ENCODE peak calls at places on chromosome 21, in five cellular contexts. One of them, this sample, is unnamed.

GRCh38 chr21:43021191-43021590 is 46.8 kb downstream of the PKNOX1 start:
- DNase-seq in suprapubic skin: no peak
- DNase-seq in psoas muscle: no peak
- DNase-seq in Peyer's patch: no peak
- DNase-seq in pancreas: no peak
- DNase-seq in this sample: no peak

GRCh38 chr21:32325706-32326105 is 27.1 kb downstream of the MRAP start:
- DNase-seq in psoas muscle: no peak
- DNase-seq in suprapubic skin: peak
- DNase-seq in pancreas: no peak
- DNase-seq in Peyer's patch: no peak
- DNase-seq in this sample: no peak

GRCh38 chr21:31630062-31630711 is 29.3 kb upstream of the SOD1 start:
- DNase-seq in suprapubic skin: no peak
- DNase-seq in pancreas: peak
- DNase-seq in psoas muscle: no peak
- DNase-seq in Peyer's patch: no peak
- DNase-seq in this sample: no peak

GRCh38 chr21:43591468-43592050 is 67.7 kb downstream of the HSF2BP start:
- DNase-seq in psoas muscle: no peak
- DNase-seq in suprapubic skin: no peak
- DNase-seq in Peyer's patch: no peak
- DNase-seq in pancreas: no peak
- DNase-seq in this sample: no peak

GRCh38 chr21:8992731-8993174 is 1528.6 kb upstream of the TPTE start:
- DNase-seq in pancreas: no peak
- DNase-seq in suprapubic skin: peak
- DNase-seq in psoas muscle: peak
- DNase-seq in Peyer's patch: peak
- DNase-seq in this sample: no peak

GRCh38 chr21:45819478-45820170 is 161.9 kb upstream of the COL6A1 start:
- DNase-seq in Peyer's patch: no peak
- DNase-seq in suprapubic skin: no peak
- DNase-seq in pancreas: no peak
- DNase-seq in psoas muscle: peak
- DNase-seq in this sample: no peak

GRCh38 chr21:45962531-45963224 is 18.9 kb upstream of the COL6A1 start:
- DNase-seq in psoas muscle: no peak
- DNase-seq in suprapubic skin: no peak
- DNase-seq in pancreas: no peak
- DNase-seq in Peyer's patch: no peak
- DNase-seq in this sample: no peak

GRCh38 chr21:21968810-21969588 is 970.8 kb downstream of the NCAM2 start:
- DNase-seq in pancreas: no peak
- DNase-seq in Peyer's patch: no peak
- DNase-seq in suprapubic skin: no peak
- DNase-seq in psoas muscle: no peak
- DNase-seq in this sample: no peak

GRCh38 chr21:17128132-17128531 is 384.7 kb upstream of the CXADR start:
- DNase-seq in psoas muscle: no peak
- DNase-seq in pancreas: no peak
- DNase-seq in Peyer's patch: no peak
- DNase-seq in suprapubic skin: no peak
- DNase-seq in this sample: no peak

GRCh38 chr21:27425172-27425571 is 458.3 kb upstream of the ADAMTS5 start:
- DNase-seq in Peyer's patch: no peak
- DNase-seq in pancreas: no peak
- DNase-seq in suprapubic skin: no peak
- DNase-seq in psoas muscle: no peak
- DNase-seq in this sample: no peak

GRCh38 chr21:41726970-41727783 is 39.7 kb downstream of the RIPK4 start:
- DNase-seq in suprapubic skin: no peak
- DNase-seq in Peyer's patch: peak
- DNase-seq in pancreas: no peak
- DNase-seq in psoas muscle: peak
- DNase-seq in this sample: no peak

GRCh38 chr21:45988366-45989347 is 7.1 kb downstream of the COL6A1 start:
- DNase-seq in pancreas: no peak
- DNase-seq in suprapubic skin: peak
- DNase-seq in psoas muscle: peak
- DNase-seq in Peyer's patch: peak
- DNase-seq in this sample: no peak

GRCh38 chr21:44258056-44258725 is 3.5 kb downstream of the DNMT3L start:
- DNase-seq in suprapubic skin: no peak
- DNase-seq in psoas muscle: peak
- DNase-seq in Peyer's patch: peak
- DNase-seq in pancreas: no peak
- DNase-seq in this sample: no peak

GRCh38 chr21:44869860-44870747 is 3.4 kb downstream of the PTTG1IP start:
- DNase-seq in psoas muscle: peak
- DNase-seq in suprapubic skin: no peak
- DNase-seq in Peyer's patch: peak
- DNase-seq in pancreas: peak
- DNase-seq in this sample: no peak

GRCh38 chr21:27423906-27424595 is 457.2 kb upstream of the ADAMTS5 start:
- DNase-seq in suprapubic skin: no peak
- DNase-seq in Peyer's patch: no peak
- DNase-seq in psoas muscle: no peak
- DNase-seq in pancreas: no peak
- DNase-seq in this sample: no peak

GRCh38 chr21:15311510-15311909 is 246.7 kb upstream of the NRIP1 start:
- DNase-seq in pancreas: no peak
- DNase-seq in suprapubic skin: no peak
- DNase-seq in psoas muscle: no peak
- DNase-seq in Peyer's patch: no peak
- DNase-seq in this sample: no peak

GRCh38 chr21:44871576-44872265 is 1.8 kb downstream of the PTTG1IP start:
- DNase-seq in pancreas: no peak
- DNase-seq in suprapubic skin: no peak
- DNase-seq in Peyer's patch: peak
- DNase-seq in psoas muscle: peak
- DNase-seq in this sample: no peak

GRCh38 chr21:29334717-29335428 is 36.2 kb downstream of the BACH1 start:
- DNase-seq in Peyer's patch: no peak
- DNase-seq in pancreas: no peak
- DNase-seq in suprapubic skin: no peak
- DNase-seq in psoas muscle: no peak
- DNase-seq in this sample: no peak

GRCh38 chr21:29333355-29333746 is 34.6 kb downstream of the BACH1 start:
- DNase-seq in suprapubic skin: no peak
- DNase-seq in psoas muscle: no peak
- DNase-seq in Peyer's patch: no peak
- DNase-seq in pancreas: no peak
- DNase-seq in this sample: no peak

GRCh38 chr21:29332461-29333354 is 34.0 kb downstream of the BACH1 start:
- DNase-seq in psoas muscle: no peak
- DNase-seq in pancreas: no peak
- DNase-seq in suprapubic skin: no peak
- DNase-seq in Peyer's patch: no peak
- DNase-seq in this sample: no peak

GRCh38 chr21:29338256-29338655 is 39.5 kb downstream of the BACH1 start:
- DNase-seq in Peyer's patch: no peak
- DNase-seq in psoas muscle: no peak
- DNase-seq in suprapubic skin: no peak
- DNase-seq in pancreas: no peak
- DNase-seq in this sample: no peak

DNA sequence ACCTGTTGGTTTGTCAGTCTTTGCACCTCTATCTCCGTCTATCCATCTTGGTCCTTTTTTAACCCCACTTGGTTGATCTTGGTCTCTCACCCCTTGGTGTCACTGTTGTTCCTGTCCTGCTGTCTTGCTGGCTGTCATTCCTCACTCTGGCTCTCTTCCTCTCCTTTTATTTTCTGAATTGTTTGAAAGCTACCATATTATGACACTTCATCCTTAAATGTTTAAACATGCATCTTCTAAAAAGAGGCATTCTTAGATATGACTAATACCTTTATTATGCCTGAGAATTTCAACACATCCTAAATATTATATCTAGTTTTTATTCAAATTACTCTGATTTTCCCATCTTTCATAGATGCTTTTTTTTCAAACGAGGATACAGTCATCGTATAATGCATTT is 37.0 kb downstream of the BACH1 start:
- DNase-seq in pancreas: no peak
- DNase-seq in psoas muscle: no peak
- DNase-seq in suprapubic skin: no peak
- DNase-seq in Peyer's patch: no peak
- DNase-seq in this sample: no peak
- TF ChIP-seq CTCF in pancreas: no peak
- TF ChIP-seq CTCF in psoas muscle: peak
- TF ChIP-seq CTCF in suprapubic skin: no peak
- TF ChIP-seq CTCF in Peyer's patch: no peak
- TF ChIP-seq CTCF in this sample: no peak

DNA sequence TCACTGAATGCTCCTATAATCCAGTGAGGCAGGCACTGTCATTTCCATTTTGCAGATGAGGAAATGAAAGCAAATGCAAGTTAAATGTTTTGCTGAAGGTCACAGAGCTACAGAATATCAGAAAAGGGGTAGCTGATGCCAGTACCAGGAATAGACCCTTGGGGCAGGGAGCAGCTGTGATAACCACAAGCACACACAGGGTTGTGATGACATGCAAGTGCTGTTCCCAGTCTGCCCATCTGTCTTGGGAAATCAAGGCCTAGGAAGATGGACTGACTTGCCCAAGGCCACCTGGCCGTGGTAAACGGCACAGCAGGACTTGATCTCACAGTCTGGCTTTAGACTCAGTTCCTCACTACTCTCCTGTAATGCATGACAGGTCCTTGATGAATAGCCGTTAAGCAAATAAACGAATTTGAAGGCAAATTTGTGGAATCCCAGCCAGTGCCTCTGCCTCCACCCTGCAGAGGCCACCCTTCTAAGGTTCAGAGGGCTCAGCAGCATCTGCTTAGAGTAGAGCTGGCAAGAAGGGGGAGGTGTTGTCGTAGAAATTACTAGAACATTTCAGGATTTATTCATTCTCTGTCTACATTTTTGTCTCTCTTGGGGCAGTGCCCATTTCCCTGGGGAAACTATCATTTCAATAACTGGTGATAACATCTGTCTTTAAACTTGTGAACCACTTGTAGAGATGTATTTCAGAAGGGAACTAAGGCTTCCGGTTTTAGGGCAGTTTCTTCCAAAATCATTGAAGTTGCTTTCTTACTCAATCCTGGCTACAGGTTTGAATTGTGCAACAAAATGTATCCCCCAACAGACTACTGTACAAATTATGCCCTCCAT is 53.2 kb upstream of the MRPS6 start:
- DNase-seq in pancreas: no peak
- DNase-seq in Peyer's patch: no peak
- DNase-seq in suprapubic skin: no peak
- DNase-seq in psoas muscle: no peak
- DNase-seq in this sample: no peak
- TF ChIP-seq CTCF in pancreas: no peak
- TF ChIP-seq CTCF in Peyer's patch: no peak
- TF ChIP-seq CTCF in suprapubic skin: no peak
- TF ChIP-seq CTCF in psoas muscle: no peak
- TF ChIP-seq CTCF in this sample: no peak

DNA sequence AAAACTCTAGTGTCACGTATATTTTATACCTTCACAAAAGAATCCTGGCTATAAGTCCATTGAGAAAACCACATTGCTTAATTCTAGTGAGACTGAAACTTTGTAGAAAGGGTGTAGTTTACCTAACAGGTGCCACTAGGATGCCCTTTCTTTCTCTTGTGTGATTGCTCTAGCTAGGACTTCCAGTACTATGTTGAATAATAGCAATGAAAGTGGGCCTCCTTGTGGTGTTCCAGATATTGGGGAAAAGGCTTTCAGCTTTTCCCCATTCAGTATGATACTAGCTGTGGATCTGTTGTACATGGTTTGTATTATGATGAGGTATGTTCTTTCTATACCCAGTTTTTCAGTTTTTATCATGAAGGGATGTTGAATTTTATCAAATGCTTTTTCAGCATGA is 39.7 kb upstream of the CHODL start:
- DNase-seq in psoas muscle: no peak
- DNase-seq in pancreas: no peak
- DNase-seq in Peyer's patch: no peak
- DNase-seq in suprapubic skin: no peak
- DNase-seq in this sample: no peak
- TF ChIP-seq CTCF in psoas muscle: no peak
- TF ChIP-seq CTCF in pancreas: no peak
- TF ChIP-seq CTCF in Peyer's patch: no peak
- TF ChIP-seq CTCF in suprapubic skin: no peak
- TF ChIP-seq CTCF in this sample: no peak

GRCh38 chr21:39175154-39175553 is 8.1 kb downstream of the PSMG1 start:
- DNase-seq in Peyer's patch: no peak
- DNase-seq in psoas muscle: no peak
- DNase-seq in pancreas: no peak
- DNase-seq in suprapubic skin: no peak
- DNase-seq in this sample: no peak
- TF ChIP-seq CTCF in Peyer's patch: peak
- TF ChIP-seq CTCF in psoas muscle: peak
- TF ChIP-seq CTCF in pancreas: peak
- TF ChIP-seq CTCF in suprapubic skin: no peak
- TF ChIP-seq CTCF in this sample: peak

DNA sequence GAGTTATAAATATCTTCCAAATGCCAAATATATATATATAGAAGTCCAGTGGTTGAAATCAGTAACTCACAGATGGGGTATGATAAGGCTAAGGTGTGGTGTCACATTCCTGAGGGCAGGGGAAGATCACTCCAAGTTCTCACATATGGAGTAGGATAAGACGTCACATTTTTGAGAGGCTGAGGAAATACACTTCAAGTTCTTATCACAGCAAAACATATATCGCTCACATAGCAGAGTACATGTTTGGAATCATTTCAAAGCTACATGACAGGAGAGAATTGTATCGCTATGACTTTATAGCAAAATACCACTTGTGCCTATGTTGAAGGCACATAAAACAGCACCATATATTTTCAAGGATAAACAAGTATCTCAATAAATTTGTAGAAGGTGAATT is 55.1 kb downstream of the RBM11 start:
- DNase-seq in Peyer's patch: no peak
- DNase-seq in psoas muscle: no peak
- DNase-seq in suprapubic skin: no peak
- DNase-seq in pancreas: no peak
- DNase-seq in this sample: no peak
- TF ChIP-seq CTCF in Peyer's patch: no peak
- TF ChIP-seq CTCF in psoas muscle: no peak
- TF ChIP-seq CTCF in suprapubic skin: no peak
- TF ChIP-seq CTCF in pancreas: no peak
- TF ChIP-seq CTCF in this sample: no peak

GRCh38 chr21:29105218-29105617 is 25.2 kb upstream of the MAP3K7CL start:
- DNase-seq in suprapubic skin: no peak
- DNase-seq in Peyer's patch: no peak
- DNase-seq in pancreas: no peak
- DNase-seq in psoas muscle: no peak
- DNase-seq in this sample: no peak
- TF ChIP-seq CTCF in suprapubic skin: no peak
- TF ChIP-seq CTCF in Peyer's patch: no peak
- TF ChIP-seq CTCF in pancreas: no peak
- TF ChIP-seq CTCF in psoas muscle: no peak
- TF ChIP-seq CTCF in this sample: no peak

GRCh38 chr21:36170823-36171222 is 14.2 kb downstream of the DOP1B start:
- DNase-seq in psoas muscle: no peak
- DNase-seq in suprapubic skin: no peak
- DNase-seq in Peyer's patch: no peak
- DNase-seq in pancreas: no peak
- DNase-seq in this sample: no peak
- TF ChIP-seq CTCF in psoas muscle: no peak
- TF ChIP-seq CTCF in suprapubic skin: no peak
- TF ChIP-seq CTCF in Peyer's patch: no peak
- TF ChIP-seq CTCF in pancreas: no peak
- TF ChIP-seq CTCF in this sample: no peak

This sample was measured in type B pancreatic cell.